ENCODE peak calls at places on chromosomes 5 and 9, in nine cellular contexts. L is T-cell; M is stimulated activated CD4-positive, alpha-beta T cell treated with anti-CD3 and anti-CD28 coated beads, Interleukin-4, amount 100 ng/mL, for 1 hour; D is KBM-7; Q is KG1; E is GM10248; T is SK-N-MC; X is lower lobe of right lung; V is GM18507. B is an unnamed sample.

GRCh38 chr5:53167836-53168235 is 58.3 kb upstream of the MOCS2 start:
- DNase-seq in X (no peak), V (no peak), E (no peak), T (no peak), D (no peak), Q (no peak), L (no peak), M (no peak), B (no peak)

GRCh38 chr5:130476325-130476724 is 572.1 kb downstream of the CHSY3 start:
- DNase-seq in X (no peak), L (no peak), E (no peak), T (no peak), V (no peak), M (no peak), Q (no peak), D (no peak), B (no peak)

GRCh38 chr9:97737429-97737828 is 40.3 kb upstream of the XPA start:
- DNase-seq in X (no peak), V (no peak), Q (no peak), M (no peak), T (no peak), L (no peak), D (no peak), E (no peak), B (peak)

GRCh38 chr5:32379421-32379820 is 65.1 kb downstream of the ZFR start:
- DNase-seq in D (no peak), L (no peak), Q (no peak), E (no peak), X (no peak), V (no peak), M (no peak), T (no peak), B (no peak)

GRCh38 chr9:124218438-124219289 is 39.1 kb upstream of the NEK6 start:
- DNase-seq in L (no peak), E (peak), Q (no peak), D (peak), M (no peak), X (peak), V (peak), T (no peak), B (peak)

GRCh38 chr9:107340920-107341632 is 58.0 kb downstream of the RAD23B start:
- DNase-seq in X (peak), D (peak), V (peak), T (peak), L (peak), Q (peak), E (peak), M (peak), B (peak)

GRCh38 chr9:13427587-13427986 is 148.1 kb upstream of the MPDZ start:
- DNase-seq in Q (no peak), L (no peak), E (peak), V (peak), D (peak), M (no peak), T (peak), X (no peak), B (peak)

GRCh38 chr5:100273846-100274580 is 261.2 kb upstream of the FAM174A start:
- DNase-seq in L (no peak), T (no peak), M (no peak), V (no peak), E (no peak), Q (no peak), X (no peak), D (no peak), B (no peak)

GRCh38 chr5:143350790-143351603 is 52.5 kb downstream of the NR3C1 start:
- DNase-seq in M (no peak), T (no peak), Q (no peak), V (no peak), X (no peak), E (no peak), D (peak), L (no peak), B (peak)

GRCh38 chr9:112034216-112034611 is 137.6 kb downstream of the UGCG start:
- DNase-seq in X (no peak), D (no peak), V (no peak), M (no peak), T (no peak), L (no peak), Q (no peak), E (no peak), B (no peak)

GRCh38 chr5:54825005-54825404 is 160.4 kb downstream of the ESM1 start:
- DNase-seq in E (no peak), M (no peak), D (no peak), V (no peak), L (no peak), Q (no peak), T (no peak), X (no peak), B (no peak)

GRCh38 chr5:77101298-77101697 is 14.2 kb upstream of the ZBED3 start:
- DNase-seq in M (no peak), T (no peak), L (no peak), D (no peak), E (no peak), X (no peak), Q (no peak), V (no peak), B (no peak)

GRCh38 chr5:175711472-175712312 is 53.8 kb downstream of the HRH2 start:
- DNase-seq in E (no peak), D (no peak), X (no peak), Q (no peak), L (no peak), T (no peak), V (no peak), M (no peak), B (no peak)

GRCh38 chr5:136435951-136436544 is 70.7 kb upstream of the TRPC7 start:
- DNase-seq in Q (no peak), X (no peak), L (no peak), T (no peak), M (no peak), V (no peak), D (no peak), E (no peak), B (no peak)

GRCh38 chr5:173604141-173604540 is 12.3 kb downstream of the BOD1 start:
- DNase-seq in D (no peak), E (no peak), T (no peak), Q (no peak), L (no peak), V (no peak), M (no peak), X (no peak), B (no peak)

GRCh38 chr9:91245432-91246313 is 116.0 kb downstream of the AUH start:
- DNase-seq in L (no peak), Q (no peak), D (no peak), M (no peak), T (no peak), X (no peak), E (peak), V (no peak), B (peak)

GRCh38 chr5:96256795-96257470 is 176.1 kb downstream of the PCSK1 start:
- DNase-seq in T (no peak), D (no peak), X (no peak), Q (no peak), E (no peak), M (no peak), V (no peak), L (no peak), B (peak)

GRCh38 chr5:149060325-149060724 is 2.5 kb downstream of the SH3TC2 start:
- DNase-seq in D (peak), X (no peak), L (no peak), M (no peak), V (no peak), E (no peak), Q (no peak), T (no peak), B (peak)

GRCh38 chr5:107551088-107551487 is 119.6 kb downstream of the EFNA5 start:
- DNase-seq in M (no peak), D (no peak), T (no peak), E (no peak), Q (no peak), X (no peak), L (no peak), V (no peak), B (no peak)

GRCh38 chr9:128349772-128350171 is 9.4 kb downstream of the SLC27A4 start:
- DNase-seq in D (no peak), X (no peak), V (no peak), Q (no peak), L (no peak), E (no peak), T (no peak), M (no peak), B (no peak)

GRCh38 chr5:54443264-54443663 is 12.2 kb upstream of the HSPB3 start:
- DNase-seq in L (no peak), T (peak), M (no peak), D (peak), V (peak), Q (no peak), E (peak), X (no peak), B (peak)

GRCh38 chr5:109404428-109404960 is 5.3 kb downstream of the PJA2 start:
- DNase-seq in X (no peak), T (no peak), L (no peak), V (no peak), E (no peak), D (no peak), M (no peak), Q (no peak), B (no peak)

GRCh38 chr9:14313951-14314423 is at the start of gene NFIB:
- DNase-seq in T (no peak), E (peak), L (no peak), Q (no peak), V (no peak), X (peak), M (peak), D (no peak), B (no peak)

GRCh38 chr5:110738503-110738811 is 350 bp upstream of the SLC25A46 start:
- DNase-seq in T (no peak), Q (no peak), X (no peak), L (no peak), V (peak), M (no peak), E (peak), D (no peak), B (no peak)

GRCh38 chr9:22158983-22159382 is 149.9 kb upstream of the CDKN2B start:
- DNase-seq in T (peak), Q (peak), V (no peak), X (peak), M (no peak), D (peak), L (no peak), E (no peak), B (peak)

GRCh38 chr9:127707766-127708165 is 978 bp downstream of the CFAP157 start:
- DNase-seq in Q (no peak), V (no peak), M (no peak), D (no peak), E (peak), X (no peak), T (no peak), L (peak), B (no peak)

GRCh38 chr5:72328172-72328571 is 8.0 kb downstream of the PTCD2 start:
- DNase-seq in Q (no peak), T (no peak), M (no peak), L (no peak), X (no peak), V (no peak), E (no peak), D (no peak), B (no peak)

GRCh38 chr9:78365979-78366697 is 69.2 kb downstream of the PSAT1 start:
- DNase-seq in Q (no peak), X (no peak), L (no peak), E (no peak), V (no peak), D (peak), M (no peak), T (no peak), B (peak)

GRCh38 chr5:61162832-61163567 is 732 bp upstream of the SMIM15 start:
- DNase-seq in V (no peak), Q (no peak), D (no peak), M (no peak), T (no peak), E (peak), X (no peak), L (no peak), B (no peak)

GRCh38 chr5:51810592-51810991 is 427.3 kb downstream of the ISL1 start:
- DNase-seq in M (no peak), L (no peak), E (no peak), X (no peak), V (no peak), D (no peak), T (no peak), Q (no peak), B (no peak)

GRCh38 chr9:113511856-113512761 is 48.6 kb downstream of the RGS3 start:
- DNase-seq in L (peak), M (peak), T (no peak), D (peak), V (peak), Q (peak), X (no peak), E (peak), B (peak)

GRCh38 chr9:131395027-131395744 is 1.3 kb downstream of the PRRC2B start:
- DNase-seq in X (peak), V (no peak), L (peak), M (peak), D (peak), E (peak), Q (peak), T (no peak), B (peak)

GRCh38 chr9:103068666-103069207 is 73.6 kb downstream of the CYLC2 start:
- DNase-seq in T (no peak), Q (no peak), D (no peak), X (no peak), M (no peak), V (no peak), L (no peak), E (no peak), B (peak)